ENCODE peak calls at places on chromosomes 11 and 22, in eight cellular contexts. L, U, H, S, V, W, E and A are unnamed samples.

GRCh38 chr22:49826603-49827306 is 918 bp downstream of the BRD1 start:
- DNase-seq in S (peak), V (peak), W (no peak), E (peak), U (no peak), L (peak), H (peak), A (peak)

GRCh38 chr22:31647516-31647915 is 14.5 kb downstream of the PISD start:
- DNase-seq in V (peak), E (no peak), S (no peak), U (no peak), H (peak), W (no peak), L (no peak), A (no peak)

GRCh38 chr22:39574779-39575551 is 4.4 kb downstream of the CACNA1I start:
- DNase-seq in E (no peak), W (no peak), L (no peak), V (peak), S (peak), U (no peak), H (peak), A (no peak)

GRCh38 chr11:35639591-35640179 is 21.4 kb downstream of the FJX1 start:
- DNase-seq in S (no peak), H (no peak), V (no peak), U (no peak), W (no peak), E (no peak), L (no peak), A (no peak)

GRCh38 chr11:132493786-132494185 is 1038.5 kb downstream of the OPCML start:
- DNase-seq in S (no peak), U (no peak), V (no peak), W (no peak), H (no peak), L (no peak), E (no peak), A (no peak)

GRCh38 chr11:26790738-26791137 is 68.9 kb upstream of the SLC5A12 start:
- DNase-seq in U (no peak), S (no peak), E (no peak), V (no peak), L (no peak), W (no peak), H (no peak), A (no peak)

GRCh38 chr11:78868563-78868962 is 293.9 kb upstream of the NARS2 start:
- DNase-seq in H (no peak), V (no peak), W (no peak), U (no peak), E (no peak), S (no peak), L (no peak), A (no peak)

GRCh38 chr11:64268687-64269379 is 15.6 kb downstream of the BAD start:
- DNase-seq in S (peak), L (no peak), V (peak), W (no peak), H (peak), E (no peak), U (no peak), A (peak)

GRCh38 chr11:3831378-3832239 is 9.2 kb downstream of the RHOG start:
- DNase-seq in L (no peak), H (peak), U (no peak), S (no peak), E (no peak), V (no peak), W (no peak), A (no peak)

GRCh38 chr22:48223488-48224190 is 1461.2 kb downstream of the TBC1D22A start:
- DNase-seq in V (no peak), E (no peak), U (no peak), L (no peak), S (no peak), H (no peak), W (no peak), A (no peak)

GRCh38 chr22:48886604-48887393 is 940.9 kb downstream of the BRD1 start:
- DNase-seq in H (no peak), E (no peak), L (no peak), V (no peak), U (no peak), W (no peak), S (no peak), A (no peak)

GRCh38 chr11:122727101-122727929 is 71.8 kb downstream of the UBASH3B start:
- DNase-seq in H (no peak), E (no peak), W (no peak), S (no peak), L (no peak), V (no peak), U (no peak), A (no peak)

GRCh38 chr11:133892126-133892525 is 46.8 kb upstream of the SPATA19 start:
- DNase-seq in H (no peak), W (no peak), V (no peak), L (no peak), U (no peak), S (no peak), E (no peak), A (no peak)

GRCh38 chr22:49458708-49459099 is 369.0 kb downstream of the BRD1 start:
- DNase-seq in U (no peak), H (no peak), S (no peak), W (no peak), E (no peak), V (no peak), L (no peak), A (no peak)

GRCh38 chr11:96149743-96150555 is 193.0 kb downstream of the MAML2 start:
- DNase-seq in S (peak), H (peak), V (peak), L (no peak), W (no peak), U (no peak), E (no peak), A (no peak)

GRCh38 chr11:10591741-10592140 is 23.3 kb upstream of the LYVE1 start:
- DNase-seq in E (no peak), H (no peak), S (no peak), V (no peak), L (no peak), U (no peak), W (no peak), A (no peak)

GRCh38 chr11:128828350-128828749 is 38.7 kb downstream of the KCNJ1 start:
- DNase-seq in U (no peak), H (peak), S (no peak), E (no peak), L (no peak), V (no peak), W (no peak), A (no peak)

GRCh38 chr22:41589260-41589600 is 410 bp downstream of the PMM1 start:
- DNase-seq in W (no peak), U (no peak), V (peak), S (no peak), L (no peak), H (peak), E (no peak), A (no peak)

GRCh38 chr22:43446881-43447280 is 35.1 kb downstream of the MPPED1 start:
- DNase-seq in U (peak), V (no peak), E (no peak), L (no peak), S (peak), W (no peak), H (no peak), A (no peak)

GRCh38 chr11:70547386-70547785 is 149.1 kb downstream of the CTTN start:
- DNase-seq in W (no peak), H (no peak), U (no peak), L (no peak), S (no peak), V (no peak), E (no peak), A (no peak)

GRCh38 chr11:3808846-3809623 is 675 bp downstream of the PGAP2 start:
- DNase-seq in H (peak), S (peak), W (no peak), U (no peak), L (no peak), E (peak), V (peak), A (no peak)

GRCh38 chr22:17157714-17158113 is 1.4 kb downstream of the HDHD5 start:
- DNase-seq in H (no peak), V (no peak), W (no peak), E (no peak), S (no peak), U (no peak), L (no peak), A (no peak)

GRCh38 chr11:11480951-11481350 is 127.9 kb upstream of the CSNK2A3 start:
- DNase-seq in H (no peak), S (no peak), W (no peak), V (no peak), L (no peak), U (no peak), E (no peak), A (no peak)

GRCh38 chr22:36497910-36498669 is 8.8 kb downstream of the FOXRED2 start:
- DNase-seq in H (no peak), W (no peak), V (no peak), L (no peak), U (no peak), S (no peak), E (no peak), A (no peak)

GRCh38 chr11:108587109-108587508 is 6.5 kb downstream of the EXPH5 start:
- DNase-seq in L (no peak), E (no peak), S (no peak), H (no peak), V (no peak), U (no peak), W (no peak), A (no peak)

GRCh38 chr11:31913985-31914384 is 102.9 kb upstream of the PAX6 start:
- DNase-seq in V (no peak), E (no peak), W (no peak), U (no peak), L (no peak), S (no peak), H (no peak), A (no peak)